ENCODE peak calls at places on chromosomes 13 and 19, in ten cellular contexts. N is thoracic aorta, M is psoas muscle, E is ascending aorta, Q is cardiac muscle cell, Z is breast epithelium, P is fibroblast of lung, F is transverse colon, G is HCT116, W is brain microvascular endothelial cell. B is an unnamed sample.
A peak's percentile ranks its signal among the peaks of the same experiment; 100 is the strongest.

GRCh38 chr19:15989889-15990288 is 41.1 kb downstream of the OR10H4 start:
- DNase-seq in N (no peak), M (no peak), E (no peak), Q (no peak), Z (no peak), P (no peak), F (no peak), G (no peak), W (no peak), B (no peak)

GRCh38 chr13:75889427-75889826 is 253.3 kb downstream of the LMO7 start:
- DNase-seq in N (no peak), M (no peak), E (no peak), Q (no peak), Z (no peak), P (no peak), F (no peak), G (no peak), W (no peak), B (no peak)

GRCh38 chr13:40026174-40026585 is 370.7 kb downstream of the COG6 start:
- DNase-seq in N (no peak), M (no peak), E (no peak), Q (peak; percentile 16), Z (no peak), P (peak; percentile 73), F (no peak), G (no peak), W (peak; percentile 26), B (no peak)

GRCh38 chr13:34731486-34731885 is 210.6 kb upstream of the NBEA start:
- DNase-seq in N (no peak), M (no peak), E (no peak), Q (peak; percentile 28), Z (no peak), P (peak; percentile 16), F (no peak), G (no peak), W (no peak), B (no peak)

GRCh38 chr13:40398060-40398459 is 268.4 kb downstream of the FOXO1 start:
- DNase-seq in N (no peak), M (no peak), E (no peak), Q (no peak), Z (no peak), P (no peak), F (no peak), G (no peak), W (no peak), B (no peak)

GRCh38 chr19:41501854-41502253 is 58.9 kb downstream of the ERICH4 start:
- DNase-seq in N (no peak), M (no peak), E (no peak), Q (no peak), Z (no peak), P (no peak), F (no peak), G (no peak), W (no peak), B (no peak)

GRCh38 chr13:62113145-62113544 is 697.5 kb upstream of the PCDH20 start:
- DNase-seq in N (no peak), M (no peak), E (no peak), Q (no peak), Z (no peak), P (peak; percentile 37), F (no peak), G (no peak), W (no peak), B (no peak)

GRCh38 chr13:110109910-110110309 is 197.0 kb downstream of the COL4A1 start:
- DNase-seq in N (peak; percentile 38), M (peak; percentile 87), E (peak; percentile 88), Q (peak; percentile 94), Z (no peak), P (peak; percentile 96), F (peak; percentile 28), G (no peak), W (peak; percentile 90), B (no peak)

GRCh38 chr13:48507024-48507423 is 25.9 kb downstream of the RCBTB2 start:
- DNase-seq in N (no peak), M (no peak), E (no peak), Q (no peak), Z (peak; percentile 88), P (no peak), F (no peak), G (no peak), W (no peak), B (no peak)

DNA sequence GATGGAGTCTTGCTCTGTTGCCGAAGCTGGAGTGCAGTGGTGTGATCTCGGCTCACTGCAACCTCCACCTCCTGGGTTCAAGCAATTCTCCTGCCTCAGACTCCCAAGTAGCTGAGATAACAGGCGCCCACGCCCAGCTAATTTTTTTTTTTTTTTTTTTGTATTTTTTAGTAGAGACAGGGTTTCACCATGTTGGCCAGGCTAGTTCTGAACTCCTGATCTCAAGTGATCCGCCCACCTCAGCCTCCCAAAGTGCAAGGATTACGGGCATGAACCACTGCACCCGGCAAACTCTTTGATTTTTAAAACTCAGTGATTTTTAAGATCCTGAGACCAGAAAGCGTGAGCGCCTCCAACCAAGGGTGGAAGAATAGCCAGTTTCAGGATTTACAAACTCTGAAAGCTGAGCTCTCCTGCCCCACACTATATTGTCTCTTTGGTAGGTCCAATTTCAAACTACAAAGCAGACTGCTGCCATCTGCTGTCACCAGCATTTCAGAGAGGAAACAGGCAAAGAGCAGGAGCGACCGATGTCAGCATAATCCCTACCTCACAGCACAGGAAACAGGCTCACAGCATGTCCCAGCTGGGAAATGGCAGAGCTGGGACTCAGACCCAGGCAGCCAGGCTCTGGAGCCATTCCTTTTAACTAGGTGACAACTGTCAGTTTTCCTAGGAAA is 9.2 kb downstream of the NOSIP start:
- DNase-seq in N (no peak), M (no peak), E (no peak), Q (no peak), Z (no peak), P (no peak), F (peak; percentile 68), G (no peak), W (no peak), B (no peak)
- TF ChIP-seq CTCF in N (no peak), M (peak; percentile 29), E (no peak), Q (no peak), Z (no peak), P (no peak), F (peak; percentile 28), G (peak; percentile 31), W (peak; percentile 10), B (no peak)

DNA sequence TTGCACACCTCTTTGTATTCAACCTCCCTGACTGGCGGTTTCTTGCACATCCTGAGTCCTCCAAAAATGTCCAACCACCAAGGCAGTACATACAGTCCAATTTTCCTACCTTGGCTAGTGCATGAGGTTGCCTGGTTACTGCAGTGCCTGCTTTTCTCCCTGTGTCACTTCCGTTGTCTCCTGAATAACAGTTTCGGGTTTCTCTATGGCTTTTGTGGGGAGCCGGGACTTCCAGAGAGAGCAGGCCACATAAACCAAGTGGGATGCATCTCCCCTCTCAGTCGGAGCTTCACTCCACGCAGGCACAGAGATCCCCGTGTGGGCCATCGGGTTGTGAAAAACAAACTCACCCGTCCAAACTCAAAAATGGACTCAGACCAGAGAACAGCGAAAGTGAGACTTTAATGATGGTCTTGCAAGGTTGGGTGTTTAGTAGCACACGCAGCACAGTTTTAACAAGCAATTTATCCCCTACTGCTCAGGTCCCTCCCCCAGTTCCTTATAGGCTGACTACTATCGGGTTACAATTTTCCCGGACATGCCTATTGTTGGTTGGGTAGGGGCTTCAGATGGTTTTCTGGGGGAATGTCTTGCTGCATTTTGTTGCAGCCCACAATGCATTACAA is 173.1 kb downstream of the POU4F1 start:
- DNase-seq in N (no peak), M (no peak), E (no peak), Q (no peak), Z (no peak), P (no peak), F (no peak), G (no peak), W (no peak), B (no peak)
- H3K4me3 ChIP-seq in N (no peak overlapping the region), M (no peak overlapping the region), E (no peak overlapping the region), Q (no peak overlapping the region), Z (no peak overlapping the region), P (no peak overlapping the region), F (no peak overlapping the region), G (no peak overlapping the region), W (no peak overlapping the region), B (no peak overlapping the region)

GRCh38 chr13:19766637-19767036 is 16.1 kb downstream of the PSPC1 start:
- DNase-seq in N (no peak), M (no peak), E (no peak), Q (no peak), Z (no peak), P (no peak), F (no peak), G (no peak), W (no peak), B (no peak)

GRCh38 chr13:19769854-19770253 is 12.9 kb downstream of the PSPC1 start:
- DNase-seq in N (no peak), M (no peak), E (no peak), Q (no peak), Z (no peak), P (no peak), F (no peak), G (no peak), W (no peak), B (no peak)

GRCh38 chr13:19772306-19772705 is 10.4 kb downstream of the PSPC1 start:
- DNase-seq in N (no peak), M (no peak), E (peak; percentile 60), Q (no peak), Z (no peak), P (peak; percentile 19), F (no peak), G (no peak), W (no peak), B (no peak)

GRCh38 chr13:19764237-19764636 is 18.5 kb downstream of the PSPC1 start:
- DNase-seq in N (no peak), M (no peak), E (no peak), Q (no peak), Z (no peak), P (no peak), F (no peak), G (no peak), W (no peak), B (no peak)

GRCh38 chr13:19767966-19768365 is 14.8 kb downstream of the PSPC1 start:
- DNase-seq in N (no peak), M (no peak), E (no peak), Q (no peak), Z (no peak), P (no peak), F (no peak), G (no peak), W (no peak), B (no peak)
- H3K36me3 ChIP-seq in N (peaks cover 14% of the 10 kb centered on the region), M (peaks cover 38% of the 10 kb centered on the region), E (peaks cover 17% of the 10 kb centered on the region), Q (peaks cover 30% of the 10 kb centered on the region), Z (no peaks in the 10 kb centered on the region), P (no peaks in the 10 kb centered on the region), F (no peaks in the 10 kb centered on the region), G (peaks cover 30% of the 10 kb centered on the region), W (peaks cover 21% of the 10 kb centered on the region), B (peaks cover 4% of the 10 kb centered on the region)

DNA sequence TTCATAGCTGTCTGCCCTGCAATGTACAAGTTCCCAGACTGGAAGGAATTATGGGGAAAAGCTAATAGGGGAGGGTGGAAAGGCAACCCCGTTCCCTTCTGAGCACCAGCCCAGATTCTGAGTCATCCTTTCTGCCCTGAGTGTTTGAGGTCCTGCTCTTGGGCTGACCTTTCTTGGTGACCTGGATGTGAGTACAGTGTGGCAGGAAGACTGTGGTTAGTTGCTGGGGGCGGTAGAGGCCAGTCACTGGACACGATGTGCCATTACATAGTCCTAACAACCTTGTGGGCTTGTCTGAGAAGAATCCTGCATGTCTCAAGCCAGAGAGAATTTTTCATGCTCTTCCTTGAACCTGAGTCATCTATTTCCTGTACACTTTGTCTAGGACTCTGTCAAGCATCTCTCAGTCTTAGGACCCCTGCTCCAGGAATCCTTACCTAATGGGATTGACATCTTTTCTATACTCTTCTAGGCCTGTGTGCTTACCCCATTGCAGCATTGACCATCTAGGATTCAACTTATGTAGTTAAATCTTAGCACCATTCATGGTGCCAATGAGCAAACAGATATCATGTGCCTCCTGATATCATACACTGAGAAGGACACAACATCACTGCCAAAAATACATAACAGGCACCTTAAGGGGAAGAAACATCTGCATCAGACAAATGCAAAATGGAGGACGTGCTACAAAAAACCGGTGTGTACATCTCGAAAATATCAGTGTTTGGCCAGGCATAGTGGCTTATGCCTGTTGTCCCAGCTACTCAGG is 8.1 kb upstream of the ANGPTL4 start:
- DNase-seq in N (peak; percentile 47), M (peak; percentile 53), E (peak; percentile 92), Q (peak; percentile 97), Z (peak; percentile 41), P (peak; percentile 98), F (no peak), G (peak; percentile 70), W (peak; percentile 99), B (peak; percentile 95)
- TF ChIP-seq CTCF in N (no peak), M (no peak), E (no peak), Q (no peak), Z (no peak), P (no peak), F (no peak), G (no peak), W (no peak), B (no peak)

B was measured in BJ.